ENCODE peak calls at places on chromosomes 2 and 18, in nine cellular contexts. A, G, O, R, D, I, H, N and K are unnamed samples.

GRCh38 chr2:12046641-12047040 is 300.2 kb downstream of the LPIN1 start:
- DNase-seq in A (peak; percentile 75), G (no peak), O (no peak), R (no peak), D (no peak), I (peak; percentile 76), H (peak; percentile 49), N (no peak), K (no peak)

GRCh38 chr2:229920011-229920781 is 1.6 kb downstream of the TRIP12 start:
- DNase-seq in A (peak; percentile 24), G (peak; percentile 29), O (peak; percentile 30), R (no peak), D (no peak), I (no peak), H (no peak), N (peak; percentile 41), K (no peak)

GRCh38 chr2:238159676-238160205 is 971 bp downstream of the ERFE start:
- DNase-seq in A (no peak), G (no peak), O (no peak), R (no peak), D (no peak), I (no peak), H (no peak), N (no peak), K (no peak)

GRCh38 chr2:9232886-9233285 is 26.3 kb downstream of the ASAP2 start:
- DNase-seq in A (peak; percentile 71), G (no peak), O (no peak), R (no peak), D (no peak), I (no peak), H (peak; percentile 63), N (no peak), K (no peak)

GRCh38 chr2:176639016-176639343 is 369.7 kb downstream of the MTX2 start:
- DNase-seq in A (no peak), G (no peak), O (no peak), R (no peak), D (no peak), I (no peak), H (no peak), N (no peak), K (no peak)

GRCh38 chr2:46841621-46842020 is 74.0 kb downstream of the MCFD2 start:
- DNase-seq in A (no peak), G (no peak), O (no peak), R (no peak), D (no peak), I (no peak), H (no peak), N (no peak), K (no peak)

GRCh38 chr2:50346104-50346503 is 685.8 kb downstream of the NRXN1 start:
- DNase-seq in A (no peak), G (no peak), O (no peak), R (no peak), D (no peak), I (no peak), H (no peak), N (no peak), K (no peak)

GRCh38 chr18:67581178-67581577 is 64.7 kb upstream of the DSEL start:
- DNase-seq in A (no peak), G (no peak), O (no peak), R (no peak), D (no peak), I (no peak), H (no peak), N (no peak), K (no peak)

GRCh38 chr2:234980476-234981187 is 28.8 kb downstream of the SH3BP4 start:
- DNase-seq in A (peak; percentile 40), G (no peak), O (no peak), R (no peak), D (no peak), I (peak; percentile 60), H (no peak), N (no peak), K (no peak)

GRCh38 chr2:66897181-66897580 is 462.3 kb downstream of the MEIS1 start:
- DNase-seq in A (peak; percentile 22), G (no peak), O (no peak), R (no peak), D (no peak), I (peak; percentile 9), H (peak; percentile 67), N (no peak), K (no peak)